ENCODE peak calls at places on chromosome 18, in nine cellular contexts. C, I, H, Z, A, V, R, U and S are unnamed samples.

GRCh38 chr18:61587865-61588264 is 254.6 kb downstream of the CDH20 start:
- DNase-seq in C (no peak), I (no peak), H (no peak), Z (peak; percentile 58), A (no peak), V (no peak), R (no peak), U (no peak), S (no peak)

GRCh38 chr18:22471546-22472131 is 53.9 kb upstream of the CTAGE1 start:
- DNase-seq in C (peak; percentile 89), I (peak; percentile 74), H (no peak), Z (no peak), A (no peak), V (no peak), R (peak; percentile 72), U (peak; percentile 75), S (peak; percentile 86)

GRCh38 chr18:60018801-60019462 is 119.1 kb downstream of the PMAIP1 start:
- DNase-seq in C (no peak), I (no peak), H (no peak), Z (peak; percentile 69), A (no peak), V (no peak), R (peak; percentile 36), U (no peak), S (no peak)

GRCh38 chr18:1047406-1047805 is 142.7 kb downstream of the ADCYAP1 start:
- DNase-seq in C (no peak), I (no peak), H (no peak), Z (no peak), A (no peak), V (no peak), R (peak; percentile 19), U (no peak), S (no peak)

GRCh38 chr18:2223394-2223793 is 347.9 kb downstream of the METTL4 start:
- DNase-seq in C (no peak), I (no peak), H (no peak), Z (no peak), A (peak; percentile 29), V (no peak), R (peak; percentile 71), U (no peak), S (no peak)

GRCh38 chr18:34598136-34598635 is 111.9 kb upstream of the DTNA start:
- DNase-seq in C (no peak), I (no peak), H (no peak), Z (peak; percentile 19), A (no peak), V (no peak), R (no peak), U (no peak), S (no peak)

GRCh38 chr18:30132959-30133358 is 909.6 kb downstream of the DSC3 start:
- DNase-seq in C (no peak), I (no peak), H (no peak), Z (no peak), A (peak; percentile 50), V (no peak), R (peak; percentile 2), U (no peak), S (no peak)

GRCh38 chr18:79933765-79934164 is 17.7 kb downstream of the SLC66A2 start:
- DNase-seq in C (no peak), I (peak; percentile 14), H (peak; percentile 64), Z (no peak), A (no peak), V (no peak), R (peak; percentile 50), U (peak; percentile 74), S (no peak)

GRCh38 chr18:35905436-35905835 is 67.0 kb upstream of the RMP24 start:
- DNase-seq in C (no peak), I (no peak), H (no peak), Z (no peak), A (no peak), V (no peak), R (no peak), U (no peak), S (no peak)

GRCh38 chr18:2515908-2516625 is 55.2 kb downstream of the METTL4 start:
- DNase-seq in C (no peak), I (no peak), H (no peak), Z (peak; percentile 60), A (peak; percentile 91), V (no peak), R (peak; percentile 83), U (no peak), S (no peak)

GRCh38 chr18:61926532-61926931 is 33.7 kb upstream of the RNF152 start:
- DNase-seq in C (no peak), I (no peak), H (no peak), Z (no peak), A (no peak), V (no peak), R (no peak), U (no peak), S (no peak)

GRCh38 chr18:41992698-41993097 is 37.7 kb downstream of the PIK3C3 start:
- DNase-seq in C (no peak), I (no peak), H (no peak), Z (no peak), A (no peak), V (no peak), R (no peak), U (no peak), S (no peak)

GRCh38 chr18:35028556-35028955 is 12.7 kb upstream of the MAPRE2 start:
- DNase-seq in C (no peak), I (no peak), H (no peak), Z (no peak), A (no peak), V (no peak), R (peak; percentile 73), U (no peak), S (no peak)

GRCh38 chr18:57084331-57085298 is 62.3 kb upstream of the BOD1L2 start:
- DNase-seq in C (no peak), I (no peak), H (no peak), Z (no peak), A (no peak), V (no peak), R (no peak), U (no peak), S (no peak)

GRCh38 chr18:48676756-48677368 is 138.0 kb downstream of the CTIF start:
- DNase-seq in C (peak; percentile 83), I (peak; percentile 79), H (peak; percentile 76), Z (peak; percentile 91), A (peak; percentile 27), V (peak; percentile 72), R (peak; percentile 58), U (peak; percentile 85), S (no peak)

GRCh38 chr18:34322365-34323289 is 97.9 kb upstream of the NOL4 start:
- DNase-seq in C (no peak), I (no peak), H (peak; percentile 50), Z (no peak), A (peak; percentile 21), V (no peak), R (peak; percentile 61), U (peak; percentile 51), S (no peak)

GRCh38 chr18:26794210-26795101 is 71.1 kb downstream of the AQP4 start:
- DNase-seq in C (no peak), I (no peak), H (no peak), Z (no peak), A (no peak), V (no peak), R (no peak), U (no peak), S (no peak)

GRCh38 chr18:23662309-23663263 is at the start of gene ANKRD29:
- DNase-seq in C (no peak), I (no peak), H (peak; percentile 46), Z (peak; percentile 92), A (peak; percentile 21), V (peak; percentile 26), R (peak; percentile 41), U (peak; percentile 55), S (no peak)

GRCh38 chr18:70221911-70222278 is 16.4 kb upstream of the RTTN start:
- DNase-seq in C (no peak), I (no peak), H (no peak), Z (no peak), A (no peak), V (no peak), R (no peak), U (no peak), S (no peak)
- H3K27ac ChIP-seq in C (no peak overlapping the region), I (no peak overlapping the region), H (no peak overlapping the region), Z (no peak overlapping the region), A (no peak overlapping the region), V (no peak overlapping the region), R (no peak overlapping the region), U (no peak overlapping the region), S (no peak overlapping the region)

DNA sequence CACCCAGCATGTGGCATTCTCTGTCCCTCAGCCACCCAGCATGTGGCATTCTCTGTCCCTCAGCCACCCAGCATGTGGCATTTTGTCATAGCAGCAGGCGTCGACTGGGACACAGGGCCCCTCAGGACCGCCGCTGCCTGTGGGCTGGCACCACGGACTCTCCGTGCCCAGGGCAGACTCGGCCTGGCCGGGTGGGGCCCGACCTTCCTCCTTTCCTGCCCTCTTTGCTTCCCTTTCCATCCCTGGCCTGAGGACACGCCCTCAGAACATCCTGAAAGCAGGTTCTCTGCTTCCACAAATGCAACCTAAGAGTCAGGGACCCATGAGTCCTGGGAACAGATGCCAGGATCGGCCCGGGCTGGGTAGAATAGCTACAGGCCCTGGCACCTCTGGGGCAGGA is 291.4 kb upstream of the SALL3 start:
- DNase-seq in C (no peak), I (no peak), H (no peak), Z (peak; percentile 76), A (no peak), V (no peak), R (no peak), U (no peak), S (no peak)
- H3K27ac ChIP-seq in C (no peak overlapping the region), I (no peak overlapping the region), H (no peak overlapping the region), Z (no peak overlapping the region), A (no peak overlapping the region), V (no peak overlapping the region), R (no peak overlapping the region), U (no peak overlapping the region), S (no peak overlapping the region)

GRCh38 chr18:46711444-46711863 is 45.4 kb downstream of the ST8SIA5 start:
- DNase-seq in C (no peak), I (no peak), H (no peak), Z (no peak), A (no peak), V (peak; percentile 71), R (no peak), U (no peak), S (no peak)
- H3K27ac ChIP-seq in C (peak overlapping the region; percentile 76), I (no peak overlapping the region), H (no peak overlapping the region), Z (no peak overlapping the region), A (no peak overlapping the region), V (no peak overlapping the region), R (peak overlapping the region; percentile 92), U (no peak overlapping the region), S (no peak overlapping the region)

DNA sequence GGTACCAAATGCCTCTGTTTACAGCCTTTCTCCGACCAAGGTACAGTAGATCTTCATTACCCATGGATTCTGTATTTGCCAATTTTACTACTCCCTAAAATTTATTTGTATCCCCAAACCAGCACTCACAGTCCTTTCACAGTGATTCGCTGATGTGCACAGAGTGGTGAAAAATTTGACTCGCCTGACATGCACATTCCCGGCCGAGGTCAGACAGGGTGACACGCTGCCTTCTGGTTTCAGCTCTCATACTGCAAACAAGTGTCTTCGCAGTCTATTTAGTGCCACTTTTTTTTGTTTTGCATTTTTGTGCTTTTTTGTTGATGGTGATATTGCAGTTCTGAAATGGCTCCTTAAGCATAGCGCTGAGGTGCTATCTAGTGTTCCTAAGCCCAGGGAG is 71.0 kb downstream of the MAPK4 start:
- DNase-seq in C (no peak), I (no peak), H (no peak), Z (no peak), A (no peak), V (no peak), R (no peak), U (no peak), S (no peak)
- H3K27ac ChIP-seq in C (no peak overlapping the region), I (peak overlapping the region; percentile 74), H (no peak overlapping the region), Z (no peak overlapping the region), A (no peak overlapping the region), V (no peak overlapping the region), R (no peak overlapping the region), U (no peak overlapping the region), S (peak overlapping the region; percentile 71)

GRCh38 chr18:45049548-45050307 is 369.0 kb downstream of the SETBP1 start:
- DNase-seq in C (no peak), I (no peak), H (no peak), Z (no peak), A (no peak), V (no peak), R (peak; percentile 34), U (no peak), S (no peak)
- H3K27ac ChIP-seq in C (no peak overlapping the region), I (peak overlapping the region; percentile 39), H (no peak overlapping the region), Z (no peak overlapping the region), A (no peak overlapping the region), V (no peak overlapping the region), R (no peak overlapping the region), U (no peak overlapping the region), S (no peak overlapping the region)